ENCODE peak calls at places on chromosomes 7 and 10, in seven cellular contexts. O, F, B, M, X, E and C are unnamed samples.

GRCh38 chr7:48971173-48971572 is 46.8 kb downstream of the CDC14C start:
- DNase-seq in O (no peak), F (no peak), B (no peak), M (no peak), X (no peak), E (no peak), C (no peak)

GRCh38 chr7:114294036-114294435 is 120.6 kb upstream of the FOXP2 start:
- DNase-seq in O (no peak), F (no peak), B (no peak), M (no peak), X (no peak), E (no peak), C (no peak)

GRCh38 chr10:75107756-75108683 is 3.4 kb upstream of the SAMD8 start:
- DNase-seq in O (no peak), F (no peak), B (no peak), M (no peak), X (no peak), E (no peak), C (no peak)

GRCh38 chr7:138838166-138838565 is 40.2 kb upstream of the ATP6V0A4 start:
- DNase-seq in O (no peak), F (no peak), B (no peak), M (no peak), X (no peak), E (no peak), C (no peak)

GRCh38 chr10:45375716-45376231 is 1.8 kb downstream of the ALOX5 start:
- DNase-seq in O (no peak), F (no peak), B (no peak), M (no peak), X (peak; percentile 39), E (no peak), C (no peak)

GRCh38 chr10:79243211-79244067 is 103.8 kb upstream of the PPIF start:
- DNase-seq in O (no peak), F (no peak), B (no peak), M (peak; percentile 66), X (peak; percentile 89), E (no peak), C (no peak)

GRCh38 chr10:131998845-131999681 is 17.3 kb upstream of the BNIP3 start:
- DNase-seq in O (no peak), F (no peak), B (no peak), M (no peak), X (no peak), E (no peak), C (no peak)

GRCh38 chr7:41097501-41097900 is 605.4 kb downstream of the INHBA start:
- DNase-seq in O (no peak), F (no peak), B (no peak), M (peak; percentile 62), X (no peak), E (no peak), C (no peak)

GRCh38 chr7:127230192-127230925 is 22.4 kb downstream of the GRM8 start:
- DNase-seq in O (no peak), F (no peak), B (no peak), M (no peak), X (no peak), E (no peak), C (no peak)

GRCh38 chr7:127231415-127231814 is 21.3 kb downstream of the GRM8 start:
- DNase-seq in O (no peak), F (no peak), B (no peak), M (no peak), X (no peak), E (no peak), C (no peak)

GRCh38 chr7:127226685-127227374 is 25.9 kb downstream of the GRM8 start:
- DNase-seq in O (no peak), F (no peak), B (no peak), M (no peak), X (no peak), E (no peak), C (no peak)
- TF ChIP-seq CTCF in O (no peak), F (no peak), B (no peak), M (no peak), X (no peak), E (no peak), C (no peak)

GRCh38 chr7:127374181-127374580 is 18.3 kb downstream of the ZNF800 start:
- DNase-seq in O (no peak), F (no peak), B (no peak), M (no peak), X (no peak), E (no peak), C (no peak)
- H3K4me3 ChIP-seq in O (no peak overlapping the region), F (no peak overlapping the region), B (no peak overlapping the region), M (no peak overlapping the region), X (no peak overlapping the region), E (no peak overlapping the region), C (no peak overlapping the region)

DNA sequence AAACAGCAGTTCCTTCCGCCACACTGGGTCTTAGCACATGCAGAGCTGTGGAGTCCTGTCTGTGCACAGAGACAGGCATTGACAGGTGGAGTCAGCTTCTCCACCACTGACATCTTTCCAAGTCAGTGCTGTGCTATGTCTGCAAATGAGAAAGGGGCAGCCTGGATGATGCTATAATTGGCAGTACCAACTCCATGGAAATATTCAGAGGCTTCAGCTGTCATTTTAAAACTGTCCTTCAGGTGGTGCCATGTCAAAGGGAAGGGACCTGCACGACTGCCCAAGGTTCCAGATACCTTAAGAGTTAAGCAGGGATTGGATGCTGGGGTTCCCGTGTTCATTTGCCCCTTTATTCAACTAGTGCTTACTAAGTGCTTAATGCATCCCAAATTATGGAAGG is 258.0 kb upstream of the PRKCQ start:
- DNase-seq in O (no peak), F (no peak), B (no peak), M (no peak), X (peak; percentile 9), E (no peak), C (no peak)
- TF ChIP-seq CTCF in O (no peak), F (no peak), B (peak; percentile 36), M (no peak), X (peak; percentile 13), E (no peak), C (peak; percentile 32)

DNA sequence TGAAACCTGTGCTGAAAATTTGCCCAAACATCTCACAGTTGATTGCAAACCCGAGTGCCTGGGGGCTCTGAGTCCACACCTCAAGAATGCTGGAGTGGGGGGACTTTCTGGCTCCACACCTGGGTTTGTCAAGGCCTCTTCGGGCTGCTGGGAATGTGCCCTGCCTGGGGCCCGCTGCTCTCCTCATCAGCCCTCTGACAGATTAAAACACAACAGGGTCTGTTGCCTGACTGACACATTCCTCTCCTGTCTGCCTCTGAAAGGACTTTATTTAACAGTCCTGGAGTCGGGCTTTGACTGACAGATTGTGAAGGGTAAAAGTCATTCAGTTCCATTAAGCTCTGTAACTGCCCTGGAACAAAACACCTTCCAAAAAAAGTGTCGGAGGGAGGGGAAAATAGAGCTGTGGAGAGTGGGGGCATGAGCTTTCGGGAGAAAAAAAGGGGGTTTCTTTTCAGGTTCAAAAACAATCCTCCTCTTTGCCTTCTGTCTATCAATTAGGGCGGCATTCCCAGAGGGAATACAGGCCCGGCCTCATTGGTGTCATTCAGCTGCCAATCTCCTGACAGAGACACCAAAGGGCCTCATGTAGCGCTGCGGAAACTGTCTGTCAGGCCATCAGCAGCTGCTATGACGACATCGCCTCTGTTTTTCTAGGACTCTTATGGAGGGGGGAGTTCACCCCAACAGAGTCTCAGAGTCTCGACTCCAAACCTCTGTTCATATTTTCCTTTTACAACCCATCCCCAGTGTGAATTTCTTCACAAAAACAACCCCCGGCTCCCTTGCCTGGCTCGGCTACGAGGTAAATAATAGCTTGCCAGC is 398.8 kb upstream of the NFE2L3 start:
- DNase-seq in O (no peak), F (peak; percentile 38), B (no peak), M (no peak), X (no peak), E (no peak), C (no peak)
- H3K4me3 ChIP-seq in O (no peak overlapping the region), F (no peak overlapping the region), B (no peak overlapping the region), M (no peak overlapping the region), X (no peak overlapping the region), E (no peak overlapping the region), C (no peak overlapping the region)

GRCh38 chr10:84548869-84549268 is 220.5 kb downstream of the CCSER2 start:
- DNase-seq in O (no peak), F (no peak), B (no peak), M (no peak), X (no peak), E (no peak), C (no peak)
- TF ChIP-seq CTCF in O (no peak), F (no peak), B (peak; percentile 43), M (peak; percentile 14), X (peak; percentile 32), E (no peak), C (peak; percentile 43)

GRCh38 chr7:37448637-37449331 is at the start of gene ELMO1:
- DNase-seq in O (peak; percentile 23), F (peak; percentile 55), B (no peak), M (peak; percentile 32), X (peak; percentile 94), E (peak; percentile 67), C (peak; percentile 2)

GRCh38 chr7:37450035-37450434 is 1.4 kb upstream of the ELMO1 start:
- DNase-seq in O (no peak), F (no peak), B (no peak), M (no peak), X (no peak), E (no peak), C (no peak)

GRCh38 chr7:37448057-37448636 is 517 bp downstream of the ELMO1 start:
- DNase-seq in O (no peak), F (no peak), B (no peak), M (peak; percentile 1), X (no peak), E (no peak), C (no peak)

GRCh38 chr7:37452346-37452745 is 3.7 kb upstream of the ELMO1 start:
- DNase-seq in O (no peak), F (no peak), B (no peak), M (no peak), X (no peak), E (no peak), C (no peak)

DNA sequence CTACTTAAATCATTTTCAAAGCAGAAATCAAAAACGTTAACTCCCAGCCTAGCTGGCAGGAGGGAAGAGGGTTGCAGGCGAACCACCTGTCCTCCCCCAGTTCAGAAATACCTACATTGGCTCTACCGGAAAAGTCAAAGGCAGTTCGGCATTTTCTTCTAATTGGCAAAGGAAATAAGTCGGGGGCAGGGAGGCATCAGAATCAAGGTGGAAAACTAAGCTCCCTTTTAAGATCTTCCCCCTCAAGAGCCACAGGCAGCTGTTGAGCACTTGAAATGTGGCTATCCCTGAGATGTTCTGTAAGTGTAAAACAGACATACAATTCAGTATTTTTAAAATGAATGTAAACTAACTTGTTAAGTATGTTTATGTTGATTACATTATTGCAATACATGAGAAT is 957 bp upstream of the ELMO1 start:
- DNase-seq in O (no peak), F (no peak), B (no peak), M (no peak), X (no peak), E (no peak), C (no peak)
- H3K4me3 ChIP-seq in O (peak overlapping the region; percentile 92), F (no peak overlapping the region), B (no peak overlapping the region), M (no peak overlapping the region), X (peak overlapping the region; percentile 63), E (no peak overlapping the region), C (no peak overlapping the region)

DNA sequence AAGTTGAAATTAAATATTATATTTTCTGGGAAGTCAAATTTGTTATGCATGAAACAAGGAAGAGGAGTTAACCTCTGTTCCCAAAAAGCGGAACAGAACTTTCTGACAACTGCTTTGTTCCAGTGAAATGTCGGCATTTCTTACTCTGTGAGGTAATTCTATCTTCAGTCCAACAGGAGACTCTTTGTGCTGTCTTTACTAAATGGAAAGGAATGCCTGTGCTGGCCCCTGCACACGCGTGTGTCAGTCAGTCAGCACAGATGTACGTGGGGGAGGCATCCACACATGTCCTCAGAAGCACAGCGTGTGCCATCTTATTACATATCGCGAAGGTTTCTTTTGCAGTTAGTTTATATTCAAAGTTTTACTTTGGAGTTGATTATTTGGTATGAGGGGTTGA is 37.5 kb downstream of the NET1 start:
- DNase-seq in O (no peak), F (no peak), B (no peak), M (peak; percentile 88), X (no peak), E (no peak), C (no peak)
- TF ChIP-seq CTCF in O (no peak), F (peak; percentile 43), B (peak; percentile 31), M (no peak), X (no peak), E (no peak), C (no peak)